ENCODE peak calls at places on chromosomes 11 and 22, in seven cellular contexts. P is ELR, X is hypothalamus, W is T-helper 9 cell, C is neural crest cell, B is EL, Z is SW480. E is an unnamed sample.

GRCh38 chr22:25176175-25176574 is 23.5 kb upstream of the CRYBB3 start:
- DNase-seq in P (no peak), X (no peak), W (no peak), C (no peak), B (no peak), Z (no peak), E (no peak)

GRCh38 chr11:31649129-31649528 is 139.6 kb downstream of the ELP4 start:
- DNase-seq in P (no peak), X (no peak), W (no peak), C (no peak), B (no peak), Z (no peak), E (no peak)

GRCh38 chr11:128965485-128965884 is 22.8 kb upstream of the TP53AIP1 start:
- DNase-seq in P (no peak), X (no peak), W (no peak), C (no peak), B (no peak), Z (no peak), E (no peak)

GRCh38 chr11:126332221-126332711 is 23.2 kb upstream of the ST3GAL4 start:
- DNase-seq in P (peak), X (no peak), W (no peak), C (no peak), B (peak), Z (no peak), E (peak)

GRCh38 chr11:72716291-72716690 is 35.9 kb downstream of the ARAP1 start:
- DNase-seq in P (no peak), X (no peak), W (no peak), C (no peak), B (no peak), Z (no peak), E (no peak)

GRCh38 chr22:28882545-28882877 is 861 bp upstream of the ZNRF3 start:
- DNase-seq in P (peak), X (no peak), W (no peak), C (no peak), B (peak), Z (no peak), E (no peak)

GRCh38 chr22:46604306-46604690 is 15.9 kb upstream of the GRAMD4 start:
- DNase-seq in P (peak), X (no peak), W (no peak), C (no peak), B (peak), Z (peak), E (no peak)

GRCh38 chr11:47932544-47932943 is 47.8 kb upstream of the PTPRJ start:
- DNase-seq in P (no peak), X (no peak), W (no peak), C (no peak), B (no peak), Z (no peak), E (no peak)

E was measured in breast epithelium.